ENCODE peak calls at places on chromosomes 16 and 17, in ten cellular contexts. Z is endodermal cell, Y is fibroblast of mammary gland, G is prostate gland, W is kidney, H is MG63, T is OCI-LY7, D is stomach, Q is choroid plexus epithelial cell, N is heart right ventricle. K is an unnamed sample.

GRCh38 chr17:8153957-8154607 is 1.9 kb upstream of the PER1 start:
- DNase-seq in Z (peak; percentile 100), Y (peak; percentile 99), G (peak; percentile 100), W (peak; percentile 100), H (peak; percentile 99), T (peak; percentile 65), D (peak; percentile 100), Q (peak; percentile 100), N (peak; percentile 100), K (peak; percentile 98)

GRCh38 chr17:55351027-55351625 is 70.5 kb downstream of the MMD start:
- DNase-seq in Z (no peak), Y (no peak), G (no peak), W (no peak), H (no peak), T (peak; percentile 9), D (no peak), Q (no peak), N (no peak), K (no peak)

GRCh38 chr16:24737391-24737871 is 8.0 kb downstream of the TNRC6A start:
- DNase-seq in Z (no peak), Y (peak; percentile 51), G (no peak), W (no peak), H (no peak), T (no peak), D (no peak), Q (peak; percentile 72), N (no peak), K (peak; percentile 29)

GRCh38 chr16:51994597-51994996 is 552.3 kb downstream of the TOX3 start:
- DNase-seq in Z (no peak), Y (peak; percentile 5), G (peak; percentile 71), W (peak; percentile 89), H (peak; percentile 29), T (no peak), D (peak; percentile 92), Q (no peak), N (peak; percentile 18), K (peak; percentile 99)

GRCh38 chr17:60421273-60422161 is 772 bp upstream of the CHCT1 start:
- DNase-seq in Z (peak; percentile 95), Y (peak; percentile 44), G (peak; percentile 24), W (peak; percentile 89), H (peak; percentile 77), T (peak; percentile 66), D (peak; percentile 74), Q (peak; percentile 55), N (peak; percentile 56), K (peak; percentile 50)

GRCh38 chr17:81712468-81713003 is 452 bp downstream of the SLC25A10 start:
- DNase-seq in Z (peak; percentile 80), Y (no peak), G (peak; percentile 27), W (no peak), H (peak; percentile 41), T (peak; percentile 62), D (peak; percentile 37), Q (peak; percentile 19), N (no peak), K (peak; percentile 51)

GRCh38 chr17:77634710-77635109 is 323.8 kb upstream of the TNRC6C start:
- DNase-seq in Z (no peak), Y (no peak), G (no peak), W (no peak), H (no peak), T (peak; percentile 20), D (no peak), Q (no peak), N (no peak), K (no peak)

GRCh38 chr16:90077240-90077756 is at the start of gene PRDM7:
- DNase-seq in Z (peak; percentile 99), Y (peak; percentile 95), G (peak; percentile 97), W (peak; percentile 98), H (peak; percentile 93), T (peak; percentile 96), D (peak; percentile 94), Q (peak; percentile 97), N (peak; percentile 93), K (peak; percentile 99)

GRCh38 chr16:82655315-82655714 is 28.5 kb downstream of the CDH13 start:
- DNase-seq in Z (no peak), Y (peak; percentile 79), G (no peak), W (no peak), H (peak; percentile 80), T (no peak), D (peak; percentile 36), Q (peak; percentile 94), N (peak; percentile 40), K (no peak)

GRCh38 chr16:82652826-82653225 is 26.1 kb downstream of the CDH13 start:
- DNase-seq in Z (no peak), Y (no peak), G (no peak), W (no peak), H (no peak), T (no peak), D (no peak), Q (no peak), N (no peak), K (no peak)

GRCh38 chr16:82651921-82652601 is 25.3 kb downstream of the CDH13 start:
- DNase-seq in Z (no peak), Y (no peak), G (no peak), W (no peak), H (no peak), T (peak; percentile 61), D (no peak), Q (no peak), N (no peak), K (no peak)

GRCh38 chr16:82655720-82656500 is 29.1 kb downstream of the CDH13 start:
- DNase-seq in Z (no peak), Y (no peak), G (no peak), W (no peak), H (no peak), T (no peak), D (no peak), Q (no peak), N (no peak), K (no peak)

GRCh38 chr16:82653550-82654511 is 27.1 kb downstream of the CDH13 start:
- DNase-seq in Z (no peak), Y (peak; percentile 85), G (no peak), W (peak; percentile 69), H (peak; percentile 37), T (peak; percentile 11), D (no peak), Q (peak; percentile 96), N (no peak), K (peak; percentile 87)
- H3K4me3 ChIP-seq in Z (peak overlapping the region; percentile 4), Y (no peak overlapping the region), G (no peak overlapping the region), W (no peak overlapping the region), H (no peak overlapping the region), T (no peak overlapping the region), D (no peak overlapping the region), Q (peak overlapping the region; percentile 26), N (no peak overlapping the region), K (no peak overlapping the region)

GRCh38 chr17:32479074-32479617 is 7.6 kb upstream of the CDK5R1 start:
- DNase-seq in Z (no peak), Y (no peak), G (no peak), W (no peak), H (no peak), T (no peak), D (no peak), Q (no peak), N (no peak), K (no peak)
- H3K4me3 ChIP-seq in Z (no peak overlapping the region), Y (no peak overlapping the region), G (no peak overlapping the region), W (no peak overlapping the region), H (no peak overlapping the region), T (no peak overlapping the region), D (no peak overlapping the region), Q (no peak overlapping the region), N (no peak overlapping the region), K (no peak overlapping the region)

GRCh38 chr16:85490407-85490806 is 122.7 kb upstream of the GSE1 start:
- DNase-seq in Z (no peak), Y (no peak), G (no peak), W (no peak), H (no peak), T (no peak), D (no peak), Q (no peak), N (no peak), K (no peak)

GRCh38 chr16:85494315-85494714 is 118.8 kb upstream of the GSE1 start:
- DNase-seq in Z (no peak), Y (no peak), G (no peak), W (no peak), H (no peak), T (no peak), D (no peak), Q (no peak), N (no peak), K (no peak)

GRCh38 chr16:85492617-85492957 is 120.5 kb upstream of the GSE1 start:
- DNase-seq in Z (no peak), Y (peak; percentile 15), G (no peak), W (no peak), H (no peak), T (peak; percentile 24), D (no peak), Q (no peak), N (no peak), K (no peak)

GRCh38 chr16:85490971-85491771 is 122.0 kb upstream of the GSE1 start:
- DNase-seq in Z (peak; percentile 88), Y (no peak), G (no peak), W (no peak), H (no peak), T (peak; percentile 70), D (peak; percentile 48), Q (no peak), N (no peak), K (no peak)

DNA sequence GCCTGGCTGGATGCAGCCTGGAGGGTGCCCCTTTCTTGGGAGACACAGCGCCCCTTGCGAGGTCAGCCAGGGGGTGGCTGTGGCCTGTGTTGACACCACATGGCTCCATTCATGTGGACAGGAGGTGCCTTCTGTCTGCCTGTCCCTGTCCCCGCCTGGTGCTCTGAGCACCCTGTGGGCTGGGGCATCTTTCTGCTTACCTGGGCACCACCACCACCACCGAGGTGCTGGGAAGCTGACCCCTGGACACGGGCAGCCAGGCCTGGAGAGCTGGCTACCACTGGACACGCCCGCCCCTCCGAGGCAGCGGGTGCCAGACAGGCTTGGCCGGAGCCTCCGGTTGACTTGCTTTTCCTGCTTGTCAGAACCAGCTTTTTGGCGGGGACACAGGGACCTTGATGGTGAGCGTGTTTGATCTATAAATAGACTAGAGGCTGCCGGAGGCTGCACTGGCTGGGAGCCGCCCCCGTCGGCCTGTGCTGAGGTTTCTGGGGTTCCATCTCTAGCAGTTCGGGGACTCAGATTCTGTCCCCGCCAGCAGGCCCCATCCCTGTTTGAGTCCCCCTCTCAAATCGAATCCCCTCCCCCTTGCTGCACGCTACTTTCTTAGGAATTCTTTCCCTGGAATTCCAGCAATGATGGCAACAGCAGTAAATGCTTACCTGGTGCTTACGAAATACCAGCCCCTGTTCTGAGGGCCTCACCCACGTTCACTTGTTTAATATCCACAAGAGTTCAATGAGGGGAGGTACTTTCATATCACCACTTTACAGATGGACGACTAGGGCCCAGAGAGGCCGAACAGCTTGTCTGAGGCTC is 121.1 kb upstream of the GSE1 start:
- DNase-seq in Z (peak; percentile 71), Y (peak; percentile 6), G (peak; percentile 94), W (peak; percentile 93), H (no peak), T (no peak), D (peak; percentile 95), Q (no peak), N (peak; percentile 83), K (peak; percentile 59)
- H3K4me3 ChIP-seq in Z (no peak overlapping the region), Y (no peak overlapping the region), G (no peak overlapping the region), W (no peak overlapping the region), H (no peak overlapping the region), T (no peak overlapping the region), D (no peak overlapping the region), Q (no peak overlapping the region), N (no peak overlapping the region), K (no peak overlapping the region)

DNA sequence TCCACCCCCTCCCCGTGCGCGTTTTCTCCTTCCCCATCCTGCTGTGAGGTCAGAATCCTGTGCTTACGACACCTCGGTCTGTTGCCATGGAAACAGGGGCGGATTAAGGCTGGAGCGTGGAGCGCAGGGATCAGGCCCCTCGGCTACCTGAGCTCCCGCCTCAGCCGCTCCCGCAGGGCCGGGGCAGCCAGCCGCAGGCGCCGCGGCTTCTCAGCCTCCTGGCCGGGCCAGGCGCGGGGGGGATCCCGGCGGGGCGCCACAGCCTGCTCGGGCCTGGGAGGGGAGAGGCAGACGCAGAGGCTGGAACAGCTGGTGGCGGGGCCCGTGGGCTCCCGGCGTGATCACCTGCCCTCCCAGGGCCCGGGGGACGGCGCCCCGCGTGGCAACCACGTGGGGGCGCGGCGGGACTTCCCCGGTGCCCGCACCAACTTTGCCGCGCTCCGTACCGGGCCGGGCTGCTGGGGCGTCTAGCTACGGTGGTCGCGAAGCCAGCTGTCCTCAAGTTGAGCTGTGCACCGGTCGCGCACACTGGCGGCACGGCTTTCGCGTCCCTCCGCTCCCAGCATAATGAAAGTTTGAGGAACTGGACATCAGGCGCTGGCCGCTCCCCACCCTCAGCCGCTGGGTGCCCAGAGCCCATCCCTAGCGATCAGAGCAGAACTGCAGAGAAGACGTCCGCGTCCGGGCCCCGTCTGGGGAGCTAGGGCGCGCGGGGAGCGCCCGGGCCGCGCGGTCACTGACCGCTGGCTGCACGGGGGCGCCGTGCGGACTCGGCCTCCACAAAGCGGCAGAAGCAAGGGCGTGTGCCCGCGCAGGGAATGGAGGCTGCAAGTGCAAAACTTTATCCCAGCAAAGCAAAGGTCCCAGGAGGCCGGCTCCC is 1.2 kb downstream of the RTN4RL1 start:
- DNase-seq in Z (peak; percentile 97), Y (peak; percentile 51), G (no peak), W (no peak), H (no peak), T (no peak), D (no peak), Q (peak; percentile 68), N (peak; percentile 61), K (peak; percentile 41)
- H3K4me3 ChIP-seq in Z (peak overlapping the region; percentile 86), Y (no peak overlapping the region), G (peak overlapping the region; percentile 54), W (peak overlapping the region; percentile 29), H (peak overlapping the region; percentile 44), T (no peak overlapping the region), D (peak overlapping the region; percentile 61), Q (peak overlapping the region; percentile 5), N (peak overlapping the region; percentile 58), K (peak overlapping the region; percentile 66)